ENCODE peak calls at places on chromosomes 2 and 18, in ten cellular contexts. One of them, this sample, is unnamed.

GRCh38 chr2:131567891-131568290 is 40.2 kb downstream of the CCDC74A start:
- DNase-seq in body of pancreas: no peak
- DNase-seq in mesenchymal stem cell: no peak
- DNase-seq in sigmoid colon: no peak
- DNase-seq in Caco-2: no peak
- DNase-seq in HCT116: no peak
- DNase-seq in MM.1S: no peak
- DNase-seq in mucosa of descending colon: no peak
- DNase-seq in hepatocyte: no peak
- DNase-seq in right cardiac atrium: no peak
- DNase-seq in this sample: peak; percentile 4

GRCh38 chr2:119544075-119545031 is at the start of gene CFAP221:
- DNase-seq in MM.1S: peak; percentile 85
- DNase-seq in mesenchymal stem cell: peak; percentile 69
- DNase-seq in sigmoid colon: no peak
- DNase-seq in HCT116: peak; percentile 71
- DNase-seq in Caco-2: peak; percentile 85
- DNase-seq in body of pancreas: peak; percentile 80
- DNase-seq in right cardiac atrium: peak; percentile 93
- DNase-seq in mucosa of descending colon: peak; percentile 76
- DNase-seq in hepatocyte: peak; percentile 92
- DNase-seq in this sample: peak; percentile 92

GRCh38 chr2:584863-585823 is 92.1 kb downstream of the TMEM18 start:
- DNase-seq in mesenchymal stem cell: no peak
- DNase-seq in mucosa of descending colon: no peak
- DNase-seq in Caco-2: no peak
- DNase-seq in hepatocyte: no peak
- DNase-seq in sigmoid colon: no peak
- DNase-seq in body of pancreas: no peak
- DNase-seq in right cardiac atrium: no peak
- DNase-seq in MM.1S: peak; percentile 25
- DNase-seq in HCT116: no peak
- DNase-seq in this sample: peak; percentile 4

GRCh38 chr18:7663305-7664023 is 96.3 kb downstream of the PTPRM start:
- DNase-seq in mucosa of descending colon: no peak
- DNase-seq in sigmoid colon: no peak
- DNase-seq in body of pancreas: no peak
- DNase-seq in Caco-2: no peak
- DNase-seq in hepatocyte: no peak
- DNase-seq in MM.1S: no peak
- DNase-seq in mesenchymal stem cell: peak; percentile 11
- DNase-seq in right cardiac atrium: no peak
- DNase-seq in HCT116: no peak
- DNase-seq in this sample: no peak

GRCh38 chr2:237598468-237599208 is 8.1 kb upstream of the RAB17 start:
- DNase-seq in HCT116: no peak
- DNase-seq in right cardiac atrium: no peak
- DNase-seq in Caco-2: no peak
- DNase-seq in sigmoid colon: peak; percentile 36
- DNase-seq in mucosa of descending colon: no peak
- DNase-seq in mesenchymal stem cell: no peak
- DNase-seq in MM.1S: no peak
- DNase-seq in hepatocyte: no peak
- DNase-seq in body of pancreas: no peak
- DNase-seq in this sample: no peak

GRCh38 chr18:62522178-62522509 is 681 bp upstream of the ZCCHC2 start:
- DNase-seq in mesenchymal stem cell: no peak
- DNase-seq in hepatocyte: no peak
- DNase-seq in sigmoid colon: no peak
- DNase-seq in mucosa of descending colon: no peak
- DNase-seq in MM.1S: peak; percentile 26
- DNase-seq in body of pancreas: no peak
- DNase-seq in right cardiac atrium: no peak
- DNase-seq in Caco-2: no peak
- DNase-seq in HCT116: no peak
- DNase-seq in this sample: no peak

GRCh38 chr18:77168666-77169358 is 36.2 kb upstream of the MBP start:
- DNase-seq in Caco-2: no peak
- DNase-seq in body of pancreas: no peak
- DNase-seq in HCT116: no peak
- DNase-seq in hepatocyte: no peak
- DNase-seq in mucosa of descending colon: no peak
- DNase-seq in mesenchymal stem cell: no peak
- DNase-seq in right cardiac atrium: peak; percentile 61
- DNase-seq in MM.1S: no peak
- DNase-seq in sigmoid colon: no peak
- DNase-seq in this sample: no peak

GRCh38 chr2:233439191-233439590 is 84.9 kb downstream of the DGKD start:
- DNase-seq in body of pancreas: no peak
- DNase-seq in mucosa of descending colon: no peak
- DNase-seq in hepatocyte: no peak
- DNase-seq in sigmoid colon: peak; percentile 74
- DNase-seq in MM.1S: no peak
- DNase-seq in Caco-2: no peak
- DNase-seq in HCT116: no peak
- DNase-seq in right cardiac atrium: peak; percentile 77
- DNase-seq in mesenchymal stem cell: no peak
- DNase-seq in this sample: no peak

GRCh38 chr2:121532347-121532766 is 1.7 kb downstream of the RNU4ATAC start:
- DNase-seq in hepatocyte: no peak
- DNase-seq in body of pancreas: no peak
- DNase-seq in mesenchymal stem cell: peak; percentile 84
- DNase-seq in HCT116: no peak
- DNase-seq in right cardiac atrium: no peak
- DNase-seq in Caco-2: no peak
- DNase-seq in sigmoid colon: no peak
- DNase-seq in mucosa of descending colon: no peak
- DNase-seq in MM.1S: no peak
- DNase-seq in this sample: peak; percentile 76

DNA sequence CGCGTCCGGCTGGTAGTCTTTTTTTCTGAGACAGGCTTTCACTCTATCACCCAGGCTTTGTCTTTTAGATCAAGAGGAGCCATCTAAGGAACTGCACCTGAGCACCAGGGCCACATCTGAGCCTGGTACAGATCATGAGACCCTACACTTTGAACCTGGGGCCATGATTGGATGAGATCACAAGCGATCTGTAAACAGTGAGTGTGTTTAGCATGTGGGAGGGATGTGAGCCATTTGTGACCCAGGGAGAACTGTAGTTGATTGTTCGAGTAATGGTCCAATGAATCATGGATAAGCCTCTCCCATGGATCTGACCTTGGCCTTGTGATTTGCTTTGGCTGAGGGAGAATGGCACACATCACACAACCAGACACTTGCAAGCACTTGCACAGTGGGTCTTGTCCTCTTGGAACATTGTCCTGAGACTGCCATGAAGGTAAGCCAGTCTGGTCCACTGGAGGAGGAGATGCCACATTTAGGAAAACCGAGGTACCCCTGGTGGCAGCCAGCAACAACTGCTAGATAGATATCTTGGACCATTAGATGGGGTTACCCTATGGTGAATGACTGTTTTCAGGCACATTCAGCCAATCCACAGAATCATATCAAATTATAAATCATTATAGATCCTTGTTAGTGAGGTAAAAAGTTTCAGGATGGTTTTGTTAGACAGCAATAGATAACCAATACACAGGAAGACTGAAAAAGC is 19.5 kb upstream of the DTNB start:
- DNase-seq in mucosa of descending colon: no peak
- DNase-seq in body of pancreas: no peak
- DNase-seq in sigmoid colon: no peak
- DNase-seq in Caco-2: no peak
- DNase-seq in HCT116: no peak
- DNase-seq in MM.1S: no peak
- DNase-seq in hepatocyte: no peak
- DNase-seq in mesenchymal stem cell: no peak
- DNase-seq in right cardiac atrium: no peak
- DNase-seq in this sample: no peak
- H3K4me1 ChIP-seq in mucosa of descending colon: no peaks in the 10 kb centered on the region
- H3K4me1 ChIP-seq in body of pancreas: no peaks in the 10 kb centered on the region
- H3K4me1 ChIP-seq in sigmoid colon: no peaks in the 10 kb centered on the region
- H3K4me1 ChIP-seq in Caco-2: peaks cover 9% of the 10 kb centered on the region
- H3K4me1 ChIP-seq in HCT116: peaks cover 7% of the 10 kb centered on the region
- H3K4me1 ChIP-seq in MM.1S: peaks cover 2% of the 10 kb centered on the region
- H3K4me1 ChIP-seq in hepatocyte: no peaks in the 10 kb centered on the region
- H3K4me1 ChIP-seq in mesenchymal stem cell: peaks cover 4% of the 10 kb centered on the region
- H3K4me1 ChIP-seq in right cardiac atrium: no peaks in the 10 kb centered on the region
- H3K4me1 ChIP-seq in this sample: no peaks in the 10 kb centered on the region

GRCh38 chr18:32732165-32732564 is 40.7 kb downstream of the KLHL14 start:
- DNase-seq in HCT116: no peak
- DNase-seq in Caco-2: no peak
- DNase-seq in right cardiac atrium: no peak
- DNase-seq in sigmoid colon: no peak
- DNase-seq in mesenchymal stem cell: no peak
- DNase-seq in hepatocyte: no peak
- DNase-seq in mucosa of descending colon: no peak
- DNase-seq in body of pancreas: no peak
- DNase-seq in MM.1S: no peak
- DNase-seq in this sample: no peak

GRCh38 chr18:32730620-32731021 is 42.2 kb downstream of the KLHL14 start:
- DNase-seq in Caco-2: no peak
- DNase-seq in mesenchymal stem cell: peak; percentile 18
- DNase-seq in sigmoid colon: no peak
- DNase-seq in right cardiac atrium: no peak
- DNase-seq in body of pancreas: no peak
- DNase-seq in hepatocyte: no peak
- DNase-seq in HCT116: no peak
- DNase-seq in MM.1S: peak; percentile 74
- DNase-seq in mucosa of descending colon: no peak
- DNase-seq in this sample: peak; percentile 0

GRCh38 chr18:32730068-32730467 is 42.8 kb downstream of the KLHL14 start:
- DNase-seq in right cardiac atrium: no peak
- DNase-seq in Caco-2: no peak
- DNase-seq in mesenchymal stem cell: no peak
- DNase-seq in hepatocyte: no peak
- DNase-seq in HCT116: no peak
- DNase-seq in mucosa of descending colon: no peak
- DNase-seq in body of pancreas: no peak
- DNase-seq in MM.1S: no peak
- DNase-seq in sigmoid colon: no peak
- DNase-seq in this sample: no peak

GRCh38 chr18:32734442-32734841 is 38.4 kb downstream of the KLHL14 start:
- DNase-seq in body of pancreas: no peak
- DNase-seq in right cardiac atrium: no peak
- DNase-seq in mesenchymal stem cell: no peak
- DNase-seq in MM.1S: no peak
- DNase-seq in Caco-2: no peak
- DNase-seq in mucosa of descending colon: no peak
- DNase-seq in hepatocyte: no peak
- DNase-seq in sigmoid colon: no peak
- DNase-seq in HCT116: no peak
- DNase-seq in this sample: no peak

DNA sequence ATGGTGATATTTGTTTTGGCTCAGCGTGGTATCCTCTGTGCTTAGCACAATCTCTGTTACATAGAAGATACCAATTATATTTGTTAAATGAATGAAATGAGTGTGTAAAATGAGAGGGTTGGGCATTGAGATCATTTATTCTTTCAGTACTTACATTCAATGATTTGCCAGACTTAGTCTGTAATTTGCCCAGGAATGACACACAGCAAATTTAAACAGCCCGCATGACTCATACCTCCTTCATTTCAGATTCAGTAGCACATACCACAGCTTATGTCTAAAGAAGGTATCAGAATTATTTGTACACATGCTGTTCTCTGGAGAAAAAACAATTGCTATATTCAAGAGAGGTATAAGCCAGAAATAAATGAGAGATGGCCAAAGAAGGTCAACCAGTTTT is 37.0 kb downstream of the KLHL14 start:
- DNase-seq in HCT116: no peak
- DNase-seq in sigmoid colon: no peak
- DNase-seq in Caco-2: no peak
- DNase-seq in body of pancreas: no peak
- DNase-seq in MM.1S: no peak
- DNase-seq in mucosa of descending colon: no peak
- DNase-seq in right cardiac atrium: no peak
- DNase-seq in mesenchymal stem cell: peak; percentile 68
- DNase-seq in hepatocyte: peak; percentile 10
- DNase-seq in this sample: peak; percentile 0
- H3K4me1 ChIP-seq in HCT116: no peaks in the 10 kb centered on the region
- H3K4me1 ChIP-seq in sigmoid colon: no peaks in the 10 kb centered on the region
- H3K4me1 ChIP-seq in Caco-2: no peaks in the 10 kb centered on the region
- H3K4me1 ChIP-seq in body of pancreas: no peaks in the 10 kb centered on the region
- H3K4me1 ChIP-seq in MM.1S: peaks cover 4% of the 10 kb centered on the region
- H3K4me1 ChIP-seq in mucosa of descending colon: no peaks in the 10 kb centered on the region
- H3K4me1 ChIP-seq in right cardiac atrium: no peaks in the 10 kb centered on the region
- H3K4me1 ChIP-seq in mesenchymal stem cell: no peaks in the 10 kb centered on the region
- H3K4me1 ChIP-seq in hepatocyte: no peaks in the 10 kb centered on the region
- H3K4me1 ChIP-seq in this sample: peaks cover 2% of the 10 kb centered on the region

GRCh38 chr2:47028171-47028570 is 112.6 kb upstream of the MCFD2 start:
- DNase-seq in MM.1S: no peak
- DNase-seq in body of pancreas: no peak
- DNase-seq in mucosa of descending colon: no peak
- DNase-seq in HCT116: no peak
- DNase-seq in right cardiac atrium: peak; percentile 61
- DNase-seq in mesenchymal stem cell: no peak
- DNase-seq in sigmoid colon: no peak
- DNase-seq in hepatocyte: no peak
- DNase-seq in Caco-2: no peak
- DNase-seq in this sample: no peak

GRCh38 chr2:47026738-47027531 is 111.3 kb upstream of the MCFD2 start:
- DNase-seq in right cardiac atrium: peak; percentile 60
- DNase-seq in body of pancreas: no peak
- DNase-seq in mucosa of descending colon: peak; percentile 34
- DNase-seq in Caco-2: no peak
- DNase-seq in HCT116: no peak
- DNase-seq in sigmoid colon: no peak
- DNase-seq in mesenchymal stem cell: no peak
- DNase-seq in hepatocyte: no peak
- DNase-seq in MM.1S: no peak
- DNase-seq in this sample: no peak

GRCh38 chr2:47024046-47024445 is 108.4 kb upstream of the MCFD2 start:
- DNase-seq in Caco-2: no peak
- DNase-seq in body of pancreas: no peak
- DNase-seq in mucosa of descending colon: no peak
- DNase-seq in mesenchymal stem cell: no peak
- DNase-seq in HCT116: no peak
- DNase-seq in sigmoid colon: no peak
- DNase-seq in MM.1S: no peak
- DNase-seq in hepatocyte: no peak
- DNase-seq in right cardiac atrium: no peak
- DNase-seq in this sample: no peak

GRCh38 chr2:47023332-47023731 is 107.7 kb upstream of the MCFD2 start:
- DNase-seq in MM.1S: no peak
- DNase-seq in mesenchymal stem cell: no peak
- DNase-seq in Caco-2: no peak
- DNase-seq in body of pancreas: no peak
- DNase-seq in mucosa of descending colon: no peak
- DNase-seq in HCT116: no peak
- DNase-seq in sigmoid colon: no peak
- DNase-seq in hepatocyte: no peak
- DNase-seq in right cardiac atrium: peak; percentile 27
- DNase-seq in this sample: no peak

GRCh38 chr2:47025969-47026610 is 110.5 kb upstream of the MCFD2 start:
- DNase-seq in HCT116: no peak
- DNase-seq in hepatocyte: no peak
- DNase-seq in body of pancreas: no peak
- DNase-seq in right cardiac atrium: peak; percentile 65
- DNase-seq in MM.1S: no peak
- DNase-seq in mesenchymal stem cell: no peak
- DNase-seq in Caco-2: no peak
- DNase-seq in sigmoid colon: no peak
- DNase-seq in mucosa of descending colon: peak; percentile 37
- DNase-seq in this sample: no peak
- H3K4me1 ChIP-seq in HCT116: peaks cover 37% of the 10 kb centered on the region
- H3K4me1 ChIP-seq in hepatocyte: no peaks in the 10 kb centered on the region
- H3K4me1 ChIP-seq in body of pancreas: peaks cover 8% of the 10 kb centered on the region
- H3K4me1 ChIP-seq in right cardiac atrium: peaks cover 9% of the 10 kb centered on the region
- H3K4me1 ChIP-seq in MM.1S: peaks cover 3% of the 10 kb centered on the region
- H3K4me1 ChIP-seq in mesenchymal stem cell: peaks cover 13% of the 10 kb centered on the region
- H3K4me1 ChIP-seq in Caco-2: peaks cover 22% of the 10 kb centered on the region
- H3K4me1 ChIP-seq in sigmoid colon: no peaks in the 10 kb centered on the region
- H3K4me1 ChIP-seq in mucosa of descending colon: no peaks in the 10 kb centered on the region
- H3K4me1 ChIP-seq in this sample: peaks cover 12% of the 10 kb centered on the region

GRCh38 chr18:55318864-55319516 is 269.0 kb downstream of the TCF4 start:
- DNase-seq in sigmoid colon: no peak
- DNase-seq in HCT116: no peak
- DNase-seq in MM.1S: no peak
- DNase-seq in body of pancreas: no peak
- DNase-seq in Caco-2: no peak
- DNase-seq in right cardiac atrium: no peak
- DNase-seq in mucosa of descending colon: no peak
- DNase-seq in hepatocyte: no peak
- DNase-seq in mesenchymal stem cell: peak; percentile 84
- DNase-seq in this sample: no peak
- H3K4me1 ChIP-seq in sigmoid colon: no peaks in the 10 kb centered on the region
- H3K4me1 ChIP-seq in HCT116: no peaks in the 10 kb centered on the region
- H3K4me1 ChIP-seq in MM.1S: peaks cover 14% of the 10 kb centered on the region
- H3K4me1 ChIP-seq in body of pancreas: peaks cover 8% of the 10 kb centered on the region
- H3K4me1 ChIP-seq in Caco-2: peaks cover 4% of the 10 kb centered on the region
- H3K4me1 ChIP-seq in right cardiac atrium: peaks cover 2% of the 10 kb centered on the region
- H3K4me1 ChIP-seq in mucosa of descending colon: no peaks in the 10 kb centered on the region
- H3K4me1 ChIP-seq in hepatocyte: peaks cover 15% of the 10 kb centered on the region
- H3K4me1 ChIP-seq in mesenchymal stem cell: peaks cover 2% of the 10 kb centered on the region
- H3K4me1 ChIP-seq in this sample: peaks cover 10% of the 10 kb centered on the region